ENCODE peak calls at places on chromosomes 7 and 10, in four cellular contexts. One of them, this sample, is unnamed.

GRCh38 chr7:117068511-117069155 is 115.3 kb downstream of the ST7 start:
- DNase-seq in esophagus muscularis mucosa: no peak
- DNase-seq in suprapubic skin: no peak
- DNase-seq in A549: no peak
- DNase-seq in this sample: no peak

GRCh38 chr10:50788951-50789904 is 49.5 kb downstream of the ASAH2B start:
- DNase-seq in esophagus muscularis mucosa: no peak
- DNase-seq in suprapubic skin: no peak
- DNase-seq in A549: peak
- DNase-seq in this sample: no peak

GRCh38 chr7:18369011-18369410 is 126.5 kb upstream of the HDAC9 start:
- DNase-seq in esophagus muscularis mucosa: no peak
- DNase-seq in suprapubic skin: no peak
- DNase-seq in A549: no peak
- DNase-seq in this sample: no peak

GRCh38 chr7:100089458-100090201 is 861 bp downstream of the COPS6 start:
- DNase-seq in esophagus muscularis mucosa: no peak
- DNase-seq in suprapubic skin: no peak
- DNase-seq in A549: no peak
- DNase-seq in this sample: no peak

GRCh38 chr10:132506711-132507466 is 30.7 kb upstream of the INPP5A start:
- DNase-seq in esophagus muscularis mucosa: no peak
- DNase-seq in suprapubic skin: peak
- DNase-seq in A549: no peak
- DNase-seq in this sample: no peak

GRCh38 chr7:74586258-74587200 is 71.0 kb upstream of the GTF2I start:
- DNase-seq in esophagus muscularis mucosa: no peak
- DNase-seq in suprapubic skin: no peak
- DNase-seq in A549: no peak
- DNase-seq in this sample: no peak

GRCh38 chr7:146635200-146636032 is 518.8 kb downstream of the CNTNAP2 start:
- DNase-seq in esophagus muscularis mucosa: no peak
- DNase-seq in suprapubic skin: no peak
- DNase-seq in A549: no peak
- DNase-seq in this sample: no peak

GRCh38 chr10:76036410-76036940 is 605.1 kb downstream of the LRMDA start:
- DNase-seq in esophagus muscularis mucosa: peak
- DNase-seq in suprapubic skin: peak
- DNase-seq in A549: peak
- DNase-seq in this sample: peak

GRCh38 chr10:95208702-95209391 is 14.8 kb downstream of the ACSM6 start:
- DNase-seq in esophagus muscularis mucosa: no peak
- DNase-seq in suprapubic skin: no peak
- DNase-seq in A549: peak
- DNase-seq in this sample: no peak

GRCh38 chr7:87628780-87629569 is 777 bp downstream of the RUNDC3B start:
- DNase-seq in esophagus muscularis mucosa: no peak
- DNase-seq in suprapubic skin: peak
- DNase-seq in A549: no peak
- DNase-seq in this sample: peak

GRCh38 chr10:33803248-33803647 is 468.8 kb upstream of the NRP1 start:
- DNase-seq in esophagus muscularis mucosa: no peak
- DNase-seq in suprapubic skin: no peak
- DNase-seq in A549: no peak
- DNase-seq in this sample: no peak

GRCh38 chr7:88109612-88110011 is 110.2 kb downstream of the SRI start:
- DNase-seq in esophagus muscularis mucosa: no peak
- DNase-seq in suprapubic skin: no peak
- DNase-seq in A549: no peak
- DNase-seq in this sample: no peak

GRCh38 chr10:82814635-82815034 is 939.6 kb downstream of the NRG3 start:
- DNase-seq in esophagus muscularis mucosa: no peak
- DNase-seq in suprapubic skin: no peak
- DNase-seq in A549: no peak
- DNase-seq in this sample: no peak

GRCh38 chr7:130907439-130907838 is 173.4 kb upstream of the KLF14 start:
- DNase-seq in esophagus muscularis mucosa: no peak
- DNase-seq in suprapubic skin: no peak
- DNase-seq in A549: no peak
- DNase-seq in this sample: no peak

GRCh38 chr7:45020915-45021314 is 20.9 kb downstream of the CCM2 start:
- DNase-seq in esophagus muscularis mucosa: no peak
- DNase-seq in suprapubic skin: no peak
- DNase-seq in A549: no peak
- DNase-seq in this sample: no peak

GRCh38 chr7:76037310-76037709 is 10.5 kb downstream of the STYXL1 start:
- DNase-seq in esophagus muscularis mucosa: no peak
- DNase-seq in suprapubic skin: no peak
- DNase-seq in A549: no peak
- DNase-seq in this sample: peak

GRCh38 chr10:80497187-80498038 is 40.3 kb upstream of the SH2D4B start:
- DNase-seq in esophagus muscularis mucosa: no peak
- DNase-seq in suprapubic skin: peak
- DNase-seq in A549: no peak
- DNase-seq in this sample: peak

GRCh38 chr10:3398825-3399646 is 226.5 kb upstream of the PITRM1 start:
- DNase-seq in esophagus muscularis mucosa: no peak
- DNase-seq in suprapubic skin: no peak
- DNase-seq in A549: no peak
- DNase-seq in this sample: no peak

GRCh38 chr7:55086413-55087201 is 67.8 kb downstream of the EGFR start:
- DNase-seq in esophagus muscularis mucosa: no peak
- DNase-seq in suprapubic skin: no peak
- DNase-seq in A549: no peak
- DNase-seq in this sample: no peak

GRCh38 chr10:97687785-97688781 is 1.0 kb upstream of the AVPI1 start:
- DNase-seq in esophagus muscularis mucosa: no peak
- DNase-seq in suprapubic skin: no peak
- DNase-seq in A549: no peak
- DNase-seq in this sample: peak
- TF ChIP-seq POLR2A in esophagus muscularis mucosa: no peak
- TF ChIP-seq POLR2A in suprapubic skin: no peak
- TF ChIP-seq POLR2A in A549: no peak
- TF ChIP-seq POLR2A in this sample: no peak

DNA sequence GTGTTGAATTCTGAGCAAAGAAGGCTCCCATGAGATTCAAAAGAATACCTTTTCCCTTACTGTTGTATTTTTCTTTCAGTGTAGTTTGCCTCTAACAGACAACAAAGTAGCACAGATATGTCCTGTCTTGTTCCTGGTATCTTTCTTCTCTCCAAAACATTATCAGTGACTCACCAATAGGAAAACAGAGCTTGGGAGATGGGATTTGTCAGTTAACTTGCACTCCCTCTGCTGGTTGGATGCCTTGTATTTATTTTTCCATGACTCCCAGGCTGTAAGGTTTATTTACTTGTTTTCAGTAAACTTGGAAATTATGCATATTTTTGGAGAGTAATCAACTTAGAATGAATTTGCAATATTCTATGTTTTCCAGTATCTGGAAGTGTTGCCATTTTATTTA is 129.7 kb downstream of the SAMD9 start:
- DNase-seq in esophagus muscularis mucosa: no peak
- DNase-seq in suprapubic skin: no peak
- DNase-seq in A549: peak
- DNase-seq in this sample: peak
- TF ChIP-seq CTCF in esophagus muscularis mucosa: peak
- TF ChIP-seq CTCF in suprapubic skin: peak
- TF ChIP-seq CTCF in A549: peak
- TF ChIP-seq CTCF in this sample: no peak

DNA sequence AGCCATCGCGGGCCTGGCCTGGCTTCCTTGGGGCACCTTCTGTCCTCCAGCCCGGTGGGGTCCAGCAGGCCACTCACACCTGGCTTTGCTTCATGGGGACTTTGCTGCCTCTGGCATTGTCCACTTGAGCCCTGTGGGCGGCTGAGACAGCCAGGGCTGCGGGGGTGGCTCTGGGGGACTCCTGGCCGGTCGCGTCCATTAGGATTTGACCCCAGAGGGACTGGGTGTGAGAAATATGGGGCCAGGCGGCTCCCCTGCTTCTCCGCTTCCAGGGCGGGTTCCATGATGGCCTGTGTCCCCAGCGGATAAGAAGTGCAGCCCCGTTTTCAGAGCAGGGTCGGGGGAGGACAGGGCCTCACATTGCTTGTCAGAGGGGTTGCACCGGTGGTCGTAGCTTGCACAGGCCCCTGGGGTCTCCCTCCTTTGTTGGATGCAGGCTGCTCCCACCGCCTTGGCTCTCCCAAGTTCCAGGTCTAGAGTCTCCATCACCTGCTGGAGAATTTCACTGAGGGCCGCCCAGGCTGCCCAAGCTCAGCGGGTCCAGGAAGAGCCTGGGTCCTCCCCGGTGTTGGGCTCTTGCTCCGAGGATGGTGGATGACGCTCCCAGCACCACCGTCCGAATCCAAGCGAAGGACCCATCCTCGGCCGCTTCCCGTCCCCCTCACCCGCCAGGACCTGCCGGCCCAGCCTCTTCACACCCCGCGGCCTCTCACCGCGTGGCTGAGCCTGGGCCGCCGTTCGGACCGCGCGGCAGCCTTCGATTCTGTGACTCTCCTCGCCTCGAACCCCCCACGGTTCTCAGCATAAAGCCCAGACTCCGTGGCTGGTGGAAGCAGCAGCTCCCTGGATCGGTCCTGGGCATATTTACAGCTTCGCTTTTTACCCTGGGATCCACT is 140.1 kb downstream of the DYNC2I1 start:
- DNase-seq in esophagus muscularis mucosa: no peak
- DNase-seq in suprapubic skin: no peak
- DNase-seq in A549: no peak
- DNase-seq in this sample: no peak
- H3K4me3 ChIP-seq in esophagus muscularis mucosa: no peak
- H3K4me3 ChIP-seq in suprapubic skin: peak
- H3K4me3 ChIP-seq in A549: no peak
- H3K4me3 ChIP-seq in this sample: no peak

GRCh38 chr7:65750511-65751344 is 122.1 kb upstream of the VKORC1L1 start:
- DNase-seq in esophagus muscularis mucosa: peak
- DNase-seq in suprapubic skin: peak
- DNase-seq in A549: peak
- DNase-seq in this sample: peak
- TF ChIP-seq POLR2A in esophagus muscularis mucosa: no peak
- TF ChIP-seq POLR2A in suprapubic skin: no peak
- TF ChIP-seq POLR2A in A549: peak
- TF ChIP-seq POLR2A in this sample: no peak

DNA sequence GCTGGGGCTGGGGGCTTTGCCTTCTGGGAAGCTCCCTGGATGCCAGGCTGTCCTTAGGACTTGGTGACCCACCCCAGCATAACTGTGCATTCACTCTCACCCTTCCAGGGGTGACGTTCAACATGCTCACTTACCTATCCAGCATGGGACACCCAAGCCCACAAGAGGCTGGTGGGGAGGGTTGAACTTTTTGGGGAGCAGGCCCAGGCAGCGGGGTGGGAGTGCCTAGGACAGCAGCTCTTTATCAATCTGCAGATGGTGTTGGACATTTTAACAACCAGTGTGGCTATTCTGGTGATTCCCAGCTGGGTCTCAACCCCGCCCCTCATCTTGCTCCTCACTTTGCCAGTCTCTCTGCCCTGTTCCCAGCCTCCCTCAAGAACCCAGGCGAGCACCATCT is 86.4 kb downstream of the CDH23 start:
- DNase-seq in esophagus muscularis mucosa: no peak
- DNase-seq in suprapubic skin: no peak
- DNase-seq in A549: no peak
- DNase-seq in this sample: no peak
- TF ChIP-seq CTCF in esophagus muscularis mucosa: no peak
- TF ChIP-seq CTCF in suprapubic skin: no peak
- TF ChIP-seq CTCF in A549: no peak
- TF ChIP-seq CTCF in this sample: no peak

DNA sequence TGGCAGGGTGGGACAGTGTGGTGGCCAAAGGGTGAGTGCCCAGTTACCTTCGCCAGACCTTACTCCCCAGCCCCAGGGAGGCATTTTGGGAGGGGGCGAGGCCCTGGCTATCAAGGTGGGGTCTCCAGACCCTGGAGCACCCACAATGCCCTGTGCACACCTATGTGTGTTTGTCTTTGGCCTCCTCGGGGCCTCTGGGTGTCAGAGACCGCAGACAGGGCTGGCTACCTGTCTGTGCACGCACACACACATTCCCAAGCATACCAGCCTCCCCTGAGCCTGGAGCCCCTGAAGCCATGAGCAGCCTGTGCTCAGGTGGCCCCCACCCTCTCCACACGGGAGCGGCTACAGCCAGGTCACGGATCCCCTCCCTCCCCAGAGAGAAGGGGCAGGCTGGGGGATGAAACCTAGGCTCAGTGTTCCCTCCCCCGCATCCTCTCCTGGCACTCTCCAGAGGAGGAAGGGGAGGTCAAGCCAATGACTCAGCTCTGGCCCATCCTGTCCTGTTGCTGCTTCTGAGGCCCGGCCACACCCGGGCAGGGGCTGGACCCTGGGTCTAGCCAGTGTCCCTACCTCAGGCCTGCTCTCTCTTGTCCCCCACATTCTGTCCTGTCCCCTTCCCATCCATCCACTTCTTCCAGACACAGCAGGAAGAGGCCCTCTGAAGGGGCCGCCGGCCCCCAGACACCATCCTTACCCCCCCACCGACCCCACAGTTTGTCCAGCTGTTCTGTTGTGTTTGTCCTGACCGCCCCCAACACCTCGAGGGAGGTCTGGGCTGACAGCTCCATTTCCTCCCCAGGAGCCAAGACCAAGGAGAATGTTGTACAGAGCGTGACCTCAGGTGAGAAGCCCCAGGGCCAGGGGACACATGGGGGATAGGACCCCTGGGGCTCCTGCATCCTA is 685 bp downstream of the SNCG start:
- DNase-seq in esophagus muscularis mucosa: no peak
- DNase-seq in suprapubic skin: peak
- DNase-seq in A549: peak
- DNase-seq in this sample: no peak
- H3K4me3 ChIP-seq in esophagus muscularis mucosa: peak
- H3K4me3 ChIP-seq in suprapubic skin: peak
- H3K4me3 ChIP-seq in A549: peak
- H3K4me3 ChIP-seq in this sample: no peak

This sample was measured in lower leg skin.